ENCODE peak calls at places on chromosomes 13 and 19, in ten cellular contexts. B, X, C, Z, P, Q, R, D, L and N are unnamed samples.

GRCh38 chr13:43021926-43022670 is 1.3 kb upstream of the DNAJC15 start:
- DNase-seq in L (no peak), B (no peak), Z (no peak), P (no peak), R (no peak), Q (no peak), X (peak; percentile 57), C (peak; percentile 77), D (no peak), N (no peak)

GRCh38 chr19:13995017-13995728 is 10.9 kb downstream of the RFX1 start:
- DNase-seq in D (no peak), P (no peak), B (peak; percentile 53), X (no peak), R (no peak), Z (no peak), C (peak; percentile 60), L (no peak), Q (peak; percentile 69), N (no peak)

GRCh38 chr13:33514362-33514761 is 228.8 kb upstream of the STARD13 start:
- DNase-seq in Q (no peak), L (no peak), P (no peak), X (no peak), D (no peak), R (no peak), B (no peak), Z (no peak), C (no peak), N (peak; percentile 36)

GRCh38 chr19:18218159-18218558 is 8.1 kb downstream of the PDE4C start:
- DNase-seq in C (no peak), L (no peak), Z (no peak), D (no peak), R (no peak), B (no peak), X (no peak), P (no peak), Q (no peak), N (no peak)

GRCh38 chr13:25541434-25542123 is 169.8 kb downstream of the ATP8A2 start:
- DNase-seq in R (no peak), C (no peak), D (no peak), Z (peak; percentile 13), X (no peak), B (no peak), L (no peak), Q (no peak), P (no peak), N (no peak)

GRCh38 chr19:44745386-44745831 is 3.1 kb upstream of the BCL3 start:
- DNase-seq in P (no peak), C (peak; percentile 91), Z (peak; percentile 71), B (no peak), X (peak; percentile 92), L (no peak), Q (no peak), D (no peak), R (peak; percentile 72), N (peak; percentile 22)

GRCh38 chr13:113205428-113205931 is 3.0 kb downstream of the PCID2 start:
- DNase-seq in C (peak; percentile 83), Z (no peak), D (no peak), P (no peak), L (no peak), B (no peak), Q (no peak), R (peak; percentile 68), X (peak; percentile 53), N (no peak)

GRCh38 chr13:44758595-44759221 is 182.6 kb upstream of the TSC22D1 start:
- DNase-seq in L (peak; percentile 12), R (peak; percentile 97), P (no peak), B (no peak), X (peak; percentile 86), Z (peak; percentile 81), Q (no peak), C (peak; percentile 89), D (no peak), N (no peak)

GRCh38 chr13:60617863-60618733 is 221.1 kb downstream of the TDRD3 start:
- DNase-seq in X (peak; percentile 58), L (no peak), R (peak; percentile 22), B (peak; percentile 4), Q (no peak), C (peak; percentile 76), P (no peak), D (no peak), Z (peak; percentile 12), N (peak; percentile 51)

GRCh38 chr13:39676315-39676876 is 20.9 kb downstream of the COG6 start:
- DNase-seq in C (peak; percentile 75), X (peak; percentile 75), B (no peak), P (no peak), Z (peak; percentile 66), D (peak; percentile 6), R (no peak), L (no peak), Q (peak; percentile 42), N (peak; percentile 57)

GRCh38 chr19:18481505-18482222 is 40.2 kb downstream of the ELL start:
- DNase-seq in P (no peak), Z (no peak), X (no peak), C (no peak), R (peak; percentile 64), D (no peak), L (no peak), Q (no peak), B (no peak), N (no peak)

GRCh38 chr19:18848860-18849661 is 17.3 kb downstream of the UPF1 start:
- DNase-seq in P (no peak), Q (no peak), L (no peak), D (no peak), C (peak; percentile 87), B (peak; percentile 74), R (no peak), X (peak; percentile 80), Z (no peak), N (no peak)

GRCh38 chr19:41310031-41310831 is at the start of gene CCDC97:
- DNase-seq in C (peak; percentile 92), X (peak; percentile 90), B (peak; percentile 88), Q (peak; percentile 93), Z (peak; percentile 62), L (peak; percentile 90), D (peak; percentile 76), R (peak; percentile 82), P (peak; percentile 87), N (peak; percentile 94)

GRCh38 chr13:105510363-105510762 is 1025.1 kb downstream of the EFNB2 start:
- DNase-seq in X (no peak), B (no peak), P (no peak), L (no peak), Z (no peak), Q (no peak), D (no peak), R (no peak), C (no peak), N (no peak)

GRCh38 chr19:33686687-33687541 is 65.2 kb downstream of the CHST8 start:
- DNase-seq in D (no peak), X (no peak), L (no peak), R (no peak), Q (peak; percentile 20), P (no peak), Z (no peak), C (no peak), B (no peak), N (no peak)

GRCh38 chr19:41447732-41448332 is 4.9 kb downstream of the ERICH4 start:
- DNase-seq in L (no peak), B (no peak), X (no peak), D (no peak), C (no peak), P (no peak), Q (no peak), R (no peak), Z (no peak), N (no peak)

GRCh38 chr19:1853295-1854031 is 5.2 kb upstream of the REXO1 start:
- DNase-seq in Z (peak; percentile 54), X (peak; percentile 79), R (no peak), D (peak; percentile 63), Q (peak; percentile 64), P (peak; percentile 75), C (peak; percentile 74), B (peak; percentile 79), L (peak; percentile 88), N (peak; percentile 72)

GRCh38 chr13:66624302-66624701 is 605.8 kb downstream of the PCDH9 start:
- DNase-seq in C (no peak), R (no peak), L (no peak), Q (no peak), B (no peak), P (no peak), Z (no peak), X (no peak), D (no peak), N (no peak)

GRCh38 chr13:39862891-39863290 is 207.4 kb downstream of the COG6 start:
- DNase-seq in R (no peak), Z (no peak), P (no peak), X (no peak), B (no peak), D (no peak), L (no peak), C (no peak), Q (no peak), N (no peak)

GRCh38 chr13:94816256-94816655 is 103.9 kb upstream of the SOX21 start:
- DNase-seq in X (no peak), P (no peak), B (no peak), D (no peak), R (no peak), Z (no peak), C (no peak), L (no peak), Q (no peak), N (no peak)

GRCh38 chr19:29329460-29330134 is 116.6 kb upstream of the UQCRFS1 start:
- DNase-seq in R (no peak), Q (no peak), D (no peak), Z (no peak), B (no peak), C (no peak), L (no peak), X (no peak), P (no peak), N (peak; percentile 79)

GRCh38 chr13:75330770-75331169 is 151.2 kb downstream of the TBC1D4 start:
- DNase-seq in P (no peak), R (no peak), C (no peak), X (no peak), D (no peak), Q (no peak), Z (no peak), L (no peak), B (no peak), N (no peak)

GRCh38 chr13:21000647-21001046 is 60.7 kb downstream of the LATS2 start:
- DNase-seq in R (no peak), X (no peak), P (no peak), C (no peak), L (no peak), B (no peak), Z (no peak), Q (no peak), D (no peak), N (no peak)

GRCh38 chr13:71587778-71588177 is 279.2 kb downstream of the DACH1 start:
- DNase-seq in C (no peak), X (no peak), D (no peak), R (no peak), L (no peak), P (no peak), B (no peak), Z (no peak), Q (peak; percentile 71), N (no peak)

GRCh38 chr13:56424246-56424645 is 716.5 kb upstream of the PRR20A start:
- DNase-seq in X (no peak), Q (peak; percentile 65), P (no peak), C (no peak), R (no peak), D (no peak), L (no peak), Z (peak; percentile 12), B (no peak), N (no peak)

GRCh38 chr19:38158730-38159129 is 65.3 kb downstream of the DPF1 start:
- DNase-seq in R (no peak), B (no peak), X (no peak), Q (no peak), C (no peak), L (no peak), P (no peak), D (no peak), Z (no peak), N (no peak)

GRCh38 chr19:1495051-1495798 is 4.2 kb downstream of the REEP6 start:
- DNase-seq in B (no peak), X (no peak), P (no peak), C (no peak), Z (no peak), R (no peak), L (no peak), D (no peak), Q (no peak), N (no peak)